ENCODE peak calls at places on chromosome 14, in eight cellular contexts. B is stimulated activated CD8-positive, alpha-beta memory T cell treated with anti-CD3 and anti-CD28 coated beads, Interleukin-15, amount 100 ng/mL, for 1 hour; M is activated CD4-positive, alpha-beta T cell treated with anti-CD3 and anti-CD28 coated beads, Interleukin-2, amount 50 U/mL, for 48 hours; J is NCI-H1092 treated with DMSO at 0.1 percent for 48 hours; V is prostate gland; Q is stimulated activated CD4-positive, alpha-beta T cell treated with anti-CD3 and anti-CD28 coated beads, Interleukin-1b, Interleukin-23, amount 100 ng/mL, for 24 hours; P is fibroblast of the aortic adventitia; O is HFFc6. C is an unnamed sample.

GRCh38 chr14:72666610-72667009 is 227.3 kb downstream of the DPF3 start:
- DNase-seq in P (peak), M (no peak), Q (no peak), B (no peak), J (no peak), O (peak), V (no peak), C (no peak)

GRCh38 chr14:100523536-100524025 is 63.6 kb downstream of the BEGAIN start:
- DNase-seq in Q (no peak), V (no peak), B (no peak), O (no peak), M (no peak), J (peak), P (no peak), C (no peak)

GRCh38 chr14:105486333-105486973 is at the start of gene CRIP1:
- DNase-seq in Q (no peak), J (no peak), B (no peak), M (no peak), P (no peak), O (no peak), V (no peak), C (no peak)

GRCh38 chr14:24261256-24261968 is 1.6 kb downstream of the TGM1 start:
- DNase-seq in J (no peak), O (no peak), M (no peak), P (no peak), B (no peak), Q (no peak), V (no peak), C (no peak)

GRCh38 chr14:99612737-99613330 is 8.8 kb upstream of the CCDC85C start:
- DNase-seq in O (peak), Q (no peak), P (peak), J (no peak), M (no peak), B (no peak), V (no peak), C (no peak)

GRCh38 chr14:59086241-59086899 is 102.1 kb upstream of the DAAM1 start:
- DNase-seq in B (no peak), M (no peak), O (peak), Q (no peak), V (no peak), J (no peak), P (peak), C (no peak)

GRCh38 chr14:103870891-103871595 is 23.7 kb upstream of the PPP1R13B start:
- DNase-seq in O (no peak), P (no peak), V (no peak), Q (no peak), M (no peak), B (no peak), J (no peak), C (no peak)

GRCh38 chr14:79629891-79630560 is 581.3 kb downstream of the DIO2 start:
- DNase-seq in M (no peak), O (no peak), J (no peak), B (no peak), Q (no peak), V (no peak), P (no peak), C (no peak)

GRCh38 chr14:100774164-100774537 is 47.5 kb downstream of the DLK1 start:
- DNase-seq in Q (no peak), P (no peak), O (no peak), M (no peak), J (no peak), B (no peak), V (no peak), C (no peak)

GRCh38 chr14:73740921-73741326 is 26.7 kb upstream of the PNMA1 start:
- DNase-seq in B (no peak), O (no peak), J (no peak), M (no peak), Q (no peak), V (peak), P (peak), C (no peak)

GRCh38 chr14:64910847-64911495 is 3.3 kb upstream of the CHURC1 start:
- DNase-seq in M (no peak), V (no peak), B (no peak), J (peak), O (peak), P (peak), Q (no peak), C (no peak)

GRCh38 chr14:54420478-54421116 is 20.6 kb downstream of the CNIH1 start:
- DNase-seq in B (no peak), M (no peak), O (peak), Q (no peak), J (peak), P (peak), V (no peak), C (no peak)

GRCh38 chr14:24171422-24172260 is at the start of gene REC8:
- DNase-seq in J (peak), Q (peak), B (peak), O (no peak), P (no peak), V (peak), M (peak), C (peak)

GRCh38 chr14:100775831-100776591 is 49.3 kb downstream of the DLK1 start:
- DNase-seq in M (no peak), J (no peak), B (no peak), O (no peak), V (no peak), P (no peak), Q (no peak), C (no peak)

GRCh38 chr14:36430169-36430568 is 89.9 kb downstream of the NKX2-1 start:
- DNase-seq in O (no peak), J (no peak), P (no peak), V (no peak), Q (no peak), M (no peak), B (no peak), C (no peak)

GRCh38 chr14:21145437-21145836 is 10.4 kb downstream of the OR5AU1 start:
- DNase-seq in B (no peak), Q (no peak), M (no peak), V (no peak), P (no peak), O (no peak), J (no peak), C (no peak)

C was measured in NCI-H187 treated with DMSO at 0.1 percent for 48 hours.